ENCODE peak calls at places on chromosomes 7 and 10, in seven cellular contexts. H, Z, O, P, N, C and L are unnamed samples.

GRCh38 chr10:29784175-29784773 is 149.5 kb upstream of the SVIL start:
- DNase-seq in H (no peak), C (no peak), P (peak), Z (no peak), N (no peak), O (peak), L (no peak)

GRCh38 chr7:81845628-81846259 is 75.9 kb upstream of the HGF start:
- DNase-seq in N (peak), P (no peak), C (peak), H (no peak), Z (no peak), O (no peak), L (peak)

GRCh38 chr7:36289833-36290661 is 99.6 kb upstream of the ANLN start:
- DNase-seq in Z (no peak), H (no peak), O (no peak), N (no peak), P (no peak), C (no peak), L (no peak)

GRCh38 chr7:8433477-8434289 is at the start of gene NXPH1:
- DNase-seq in Z (no peak), C (peak), O (peak), H (no peak), N (peak), P (no peak), L (no peak)

GRCh38 chr7:30789334-30789711 is 18.1 kb downstream of the MINDY4 start:
- DNase-seq in O (peak), C (no peak), H (no peak), Z (no peak), P (peak), N (no peak), L (no peak)

GRCh38 chr10:87603196-87603595 is 56.5 kb upstream of the PAPSS2 start:
- DNase-seq in C (no peak), O (no peak), Z (no peak), N (no peak), H (no peak), P (no peak), L (no peak)

GRCh38 chr10:111875760-111876159 is 307.8 kb downstream of the GPAM start:
- DNase-seq in P (no peak), O (peak), Z (no peak), N (no peak), C (no peak), H (no peak), L (no peak)

GRCh38 chr10:44569193-44570091 is 184.5 kb upstream of the CXCL12 start:
- DNase-seq in O (peak), P (no peak), N (no peak), H (no peak), Z (no peak), C (no peak), L (no peak)

GRCh38 chr7:156765901-156766656 is 125.5 kb downstream of the RNF32 start:
- DNase-seq in O (no peak), Z (no peak), C (no peak), H (no peak), P (no peak), N (no peak), L (no peak)